ENCODE peak calls at places on chromosomes 3 and 15, in five cellular contexts. Q, S, F, C and Y are unnamed samples.

GRCh38 chr3:81749285-81749684 is 12.2 kb downstream of the GBE1 start:
- DNase-seq in Q (peak), S (no peak), F (no peak), C (no peak), Y (no peak)

GRCh38 chr3:6994081-6994668 is 133.3 kb downstream of the GRM7 start:
- DNase-seq in Q (peak), S (no peak), F (no peak), C (no peak), Y (no peak)

GRCh38 chr15:66655511-66655910 is 46.5 kb upstream of the SMAD6 start:
- DNase-seq in Q (no peak), S (no peak), F (no peak), C (no peak), Y (no peak)

GRCh38 chr3:151437906-151438305 is 23.0 kb downstream of the IGSF10 start:
- DNase-seq in Q (no peak), S (no peak), F (no peak), C (no peak), Y (no peak)

GRCh38 chr3:20043825-20044224 is 3.6 kb downstream of the KAT2B start:
- DNase-seq in Q (no peak), S (no peak), F (peak), C (peak), Y (no peak)

GRCh38 chr15:73904026-73904815 is 22.0 kb upstream of the LOXL1 start:
- DNase-seq in Q (no peak), S (no peak), F (no peak), C (no peak), Y (no peak)

GRCh38 chr15:99425666-99426301 is 140.0 kb upstream of the MEF2A start:
- DNase-seq in Q (peak), S (peak), F (no peak), C (no peak), Y (peak)

GRCh38 chr15:100483370-100483769 is 45.4 kb downstream of the CERS3 start:
- DNase-seq in Q (no peak), S (no peak), F (no peak), C (no peak), Y (no peak)

GRCh38 chr3:175818811-175819464 is 959.8 kb downstream of the NAALADL2 start:
- DNase-seq in Q (no peak), S (no peak), F (no peak), C (no peak), Y (no peak)

GRCh38 chr3:48338635-48339034 is 5.2 kb upstream of the SPINK8 start:
- DNase-seq in Q (no peak), S (no peak), F (no peak), C (no peak), Y (no peak)

GRCh38 chr3:10226293-10226692 is 22.0 kb upstream of the TATDN2 start:
- DNase-seq in Q (no peak), S (no peak), F (no peak), C (no peak), Y (no peak)

GRCh38 chr3:144127700-144128099 is 156.1 kb downstream of the DIPK2A start:
- DNase-seq in Q (no peak), S (no peak), F (no peak), C (no peak), Y (no peak)

GRCh38 chr3:142267269-142267668 is 41.9 kb upstream of the GK5 start:
- DNase-seq in Q (no peak), S (no peak), F (no peak), C (no peak), Y (no peak)